ENCODE peak calls at places on chromosomes 4 and X, in four cellular contexts. V is tibial nerve, A is fibroblast of lung, H is lung. D is an unnamed sample.

GRCh38 chr4:169229571-169230028 is 41.2 kb downstream of the SH3RF1 start:
- DNase-seq in H (peak), V (no peak), A (peak), D (no peak)

GRCh38 chr4:17347445-17347844 is 164.4 kb downstream of the QDPR start:
- DNase-seq in H (no peak), V (no peak), A (peak), D (peak)

GRCh38 chr4:4677825-4678522 is 136.1 kb upstream of the STX18 start:
- DNase-seq in V (no peak), A (peak), H (no peak), D (no peak)

GRCh38 chrX:69133561-69134542 is 31.4 kb downstream of the PJA1 start:
- DNase-seq in V (no peak), A (peak), H (no peak), D (no peak)

GRCh38 chrX:48956728-48957414 is 536 bp downstream of the OTUD5 start:
- DNase-seq in V (no peak), H (no peak), A (no peak), D (no peak)

GRCh38 chr4:182380701-182381295 is 137.6 kb downstream of the TENM3 start:
- DNase-seq in A (no peak), H (no peak), V (no peak), D (no peak)

GRCh38 chr4:71456841-71457240 is 118.0 kb downstream of the SLC4A4 start:
- DNase-seq in A (peak), V (no peak), H (no peak), D (no peak)

GRCh38 chr4:109009909-109010308 is 247.1 kb upstream of the ETNPPL start:
- DNase-seq in V (no peak), A (peak), H (no peak), D (no peak)

GRCh38 chr4:149911995-149912394 is 96.4 kb upstream of the IQCM start:
- DNase-seq in V (no peak), A (peak), H (no peak), D (no peak)

DNA sequence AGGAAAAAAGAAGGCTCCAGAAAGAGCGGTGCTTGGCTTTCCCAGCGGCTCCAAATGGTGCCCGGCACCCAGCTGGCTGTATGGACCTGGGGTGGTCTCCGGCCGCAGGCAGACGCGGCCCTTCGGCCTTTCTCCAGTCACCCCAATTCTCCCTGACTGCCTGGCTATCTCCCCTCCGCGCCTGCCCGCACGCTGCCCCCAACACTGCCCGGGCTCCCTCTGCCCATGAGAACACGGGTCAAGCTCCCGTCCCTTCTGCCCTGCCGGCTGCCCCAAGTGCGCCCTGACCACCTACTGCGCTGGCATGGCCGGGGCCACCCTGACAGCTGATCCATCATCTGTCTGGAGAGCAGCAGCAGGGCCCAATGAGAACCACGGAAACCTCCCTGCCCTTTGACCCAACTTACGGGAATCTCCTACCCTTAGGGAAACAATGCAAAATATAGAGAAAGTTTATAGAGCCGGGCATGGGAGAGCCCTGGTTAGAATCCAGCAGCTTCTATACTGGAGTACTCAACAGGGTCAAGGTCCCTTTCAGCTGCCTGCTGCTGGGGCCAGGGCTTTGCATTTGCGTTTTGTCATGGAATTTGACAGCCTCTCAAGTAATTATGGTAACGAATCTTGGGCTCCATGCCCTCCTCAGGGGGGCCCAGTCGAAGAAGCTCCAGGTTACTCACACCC is 1.2 kb upstream of the FAM3A start:
- DNase-seq in H (no peak), A (no peak), V (no peak), D (no peak)
- H3K4me3 ChIP-seq in H (no peak), A (no peak), V (peak), D (no peak)

GRCh38 chr4:64157397-64157796 is 251.9 kb downstream of the TECRL start:
- DNase-seq in A (no peak), H (no peak), V (no peak), D (no peak)

GRCh38 chr4:64156253-64156652 is 253.0 kb downstream of the TECRL start:
- DNase-seq in A (no peak), V (no peak), H (no peak), D (no peak)

GRCh38 chr4:64158648-64159326 is 250.5 kb downstream of the TECRL start:
- DNase-seq in V (peak), H (peak), A (peak), D (peak)
- H3K4me3 ChIP-seq in V (no peak), H (no peak), A (no peak), D (no peak)

GRCh38 chr4:10020871-10021676 is at the start of gene SLC2A9:
- DNase-seq in V (no peak), H (no peak), A (no peak), D (no peak)

GRCh38 chr4:10018818-10019438 is 2.4 kb downstream of the SLC2A9 start:
- DNase-seq in V (peak), A (peak), H (peak), D (peak)

GRCh38 chr4:10019521-10020051 is 1.7 kb downstream of the SLC2A9 start:
- DNase-seq in H (no peak), A (no peak), V (no peak), D (no peak)

GRCh38 chr4:10022346-10023049 is 1.2 kb upstream of the SLC2A9 start:
- DNase-seq in H (no peak), V (no peak), A (no peak), D (no peak)

DNA sequence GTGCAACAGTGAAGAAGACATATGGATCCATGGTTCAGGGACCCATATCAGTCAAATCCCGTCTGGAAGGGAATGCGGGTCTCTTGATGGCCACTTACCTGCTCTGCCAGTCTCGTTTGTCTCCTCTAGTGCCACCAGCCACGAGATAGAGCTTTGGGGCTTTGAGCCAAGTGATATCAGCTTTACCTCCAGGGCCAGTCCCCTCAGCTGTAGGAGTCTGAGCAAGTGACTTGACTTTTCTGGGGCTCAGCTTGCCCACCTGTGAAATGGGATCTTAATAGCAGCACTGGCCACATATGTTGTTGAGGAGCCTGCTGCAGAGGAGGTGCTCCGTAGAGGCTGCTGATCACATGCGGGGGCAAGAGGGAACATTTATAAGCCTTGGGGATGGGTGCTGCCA is 1.2 kb downstream of the SLC2A9 start:
- DNase-seq in V (no peak), H (no peak), A (no peak), D (no peak)
- H3K4me3 ChIP-seq in V (no peak), H (no peak), A (no peak), D (no peak)

DNA sequence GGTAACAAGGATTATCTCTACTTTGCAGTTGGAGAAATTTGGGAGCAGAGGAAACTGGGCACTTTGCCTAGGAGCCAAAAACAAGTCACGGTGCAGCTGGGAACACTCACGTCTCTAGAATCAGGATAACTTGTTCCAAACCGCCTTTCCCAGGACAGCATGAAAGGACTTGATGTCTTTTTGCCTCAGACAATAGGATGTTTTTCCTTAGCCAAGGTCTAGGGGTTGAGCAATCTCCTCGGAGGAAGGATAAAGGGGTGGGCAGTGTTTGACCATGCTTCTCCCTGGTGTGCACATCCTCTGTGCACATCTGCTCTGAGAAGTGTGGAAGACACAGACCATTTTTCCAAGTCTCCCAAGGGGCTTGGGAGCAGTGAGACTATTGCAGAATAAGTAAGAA is 1.7 kb upstream of the SPARCL1 start:
- DNase-seq in V (peak), A (peak), H (peak), D (no peak)
- H3K4me3 ChIP-seq in V (no peak), A (no peak), H (no peak), D (no peak)

GRCh38 chr4:2932951-2933565 is 30.1 kb downstream of the NOP14 start:
- DNase-seq in V (no peak), A (no peak), H (no peak), D (peak)
- H3K4me3 ChIP-seq in V (peak), A (peak), H (no peak), D (peak)

GRCh38 chr4:138320030-138320429 is 77.9 kb upstream of the SLC7A11 start:
- DNase-seq in V (no peak), A (no peak), H (no peak), D (no peak)
- H3K4me3 ChIP-seq in V (no peak), A (no peak), H (no peak), D (no peak)

DNA sequence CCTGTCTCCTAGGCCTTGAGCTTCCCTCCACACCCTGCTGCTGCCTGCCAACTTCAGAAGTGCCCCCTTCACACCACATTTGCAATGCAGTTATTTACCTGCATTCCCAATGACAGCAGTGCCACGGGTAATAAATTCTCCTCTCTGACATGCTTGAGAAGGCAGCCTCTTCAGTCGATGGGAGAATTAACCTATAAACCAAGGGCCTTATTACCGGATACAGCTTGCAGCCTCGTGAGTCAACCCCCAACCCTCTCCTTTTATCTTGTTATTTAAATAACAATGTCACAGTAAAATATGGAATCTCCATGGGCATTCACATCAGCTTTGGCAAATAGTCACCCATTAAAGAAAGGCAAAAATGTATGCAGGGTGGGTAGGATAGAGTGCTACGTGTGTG is 34.7 kb upstream of the LGI2 start:
- DNase-seq in A (no peak), V (no peak), H (no peak), D (no peak)
- H3K4me3 ChIP-seq in A (no peak), V (no peak), H (no peak), D (no peak)